ENCODE peak calls at places on chromosome 6, in five cellular contexts. One of them, this sample, is unnamed.

GRCh38 chr6:39778581-39779270 is 13.4 kb upstream of the DAAM2 start:
- DNase-seq in stimulated activated CD8-positive, alpha-beta memory T cell treated with anti-CD3 and anti-CD28 coated beads, Interleukin-15, amount 100 ng/mL, for 24 hours: no peak
- DNase-seq in NCI-H446: no peak
- DNase-seq in GM12864: no peak
- DNase-seq in HFF-Myc: no peak
- DNase-seq in this sample: no peak

GRCh38 chr6:11050735-11051134 is 6.6 kb upstream of the ELOVL2 start:
- DNase-seq in HFF-Myc: peak
- DNase-seq in stimulated activated CD8-positive, alpha-beta memory T cell treated with anti-CD3 and anti-CD28 coated beads, Interleukin-15, amount 100 ng/mL, for 24 hours: no peak
- DNase-seq in GM12864: no peak
- DNase-seq in NCI-H446: no peak
- DNase-seq in this sample: no peak

GRCh38 chr6:135043854-135044253 is 10.8 kb downstream of the HBS1L start:
- DNase-seq in stimulated activated CD8-positive, alpha-beta memory T cell treated with anti-CD3 and anti-CD28 coated beads, Interleukin-15, amount 100 ng/mL, for 24 hours: no peak
- DNase-seq in HFF-Myc: no peak
- DNase-seq in GM12864: no peak
- DNase-seq in NCI-H446: no peak
- DNase-seq in this sample: no peak

GRCh38 chr6:148441454-148441911 is 98.8 kb downstream of the SASH1 start:
- DNase-seq in stimulated activated CD8-positive, alpha-beta memory T cell treated with anti-CD3 and anti-CD28 coated beads, Interleukin-15, amount 100 ng/mL, for 24 hours: no peak
- DNase-seq in GM12864: no peak
- DNase-seq in NCI-H446: no peak
- DNase-seq in HFF-Myc: peak
- DNase-seq in this sample: no peak

GRCh38 chr6:139448094-139448649 is 73.7 kb upstream of the CITED2 start:
- DNase-seq in NCI-H446: no peak
- DNase-seq in GM12864: peak
- DNase-seq in stimulated activated CD8-positive, alpha-beta memory T cell treated with anti-CD3 and anti-CD28 coated beads, Interleukin-15, amount 100 ng/mL, for 24 hours: no peak
- DNase-seq in HFF-Myc: no peak
- DNase-seq in this sample: no peak

GRCh38 chr6:42313941-42314570 is 96.4 kb upstream of the MRPS10 start:
- DNase-seq in stimulated activated CD8-positive, alpha-beta memory T cell treated with anti-CD3 and anti-CD28 coated beads, Interleukin-15, amount 100 ng/mL, for 24 hours: no peak
- DNase-seq in NCI-H446: no peak
- DNase-seq in GM12864: no peak
- DNase-seq in HFF-Myc: no peak
- DNase-seq in this sample: no peak

GRCh38 chr6:77463308-77463880 is at the start of gene HTR1B:
- DNase-seq in stimulated activated CD8-positive, alpha-beta memory T cell treated with anti-CD3 and anti-CD28 coated beads, Interleukin-15, amount 100 ng/mL, for 24 hours: no peak
- DNase-seq in HFF-Myc: no peak
- DNase-seq in NCI-H446: no peak
- DNase-seq in GM12864: no peak
- DNase-seq in this sample: no peak

GRCh38 chr6:163860194-163861081 is 445.9 kb downstream of the QKI start:
- DNase-seq in GM12864: no peak
- DNase-seq in NCI-H446: no peak
- DNase-seq in stimulated activated CD8-positive, alpha-beta memory T cell treated with anti-CD3 and anti-CD28 coated beads, Interleukin-15, amount 100 ng/mL, for 24 hours: no peak
- DNase-seq in HFF-Myc: no peak
- DNase-seq in this sample: no peak

GRCh38 chr6:17281497-17282481 is 628 bp downstream of the RBM24 start:
- DNase-seq in NCI-H446: no peak
- DNase-seq in stimulated activated CD8-positive, alpha-beta memory T cell treated with anti-CD3 and anti-CD28 coated beads, Interleukin-15, amount 100 ng/mL, for 24 hours: no peak
- DNase-seq in HFF-Myc: no peak
- DNase-seq in GM12864: no peak
- DNase-seq in this sample: no peak

GRCh38 chr6:138540468-138540867 is 41.2 kb upstream of the NHSL1 start:
- DNase-seq in GM12864: no peak
- DNase-seq in NCI-H446: no peak
- DNase-seq in stimulated activated CD8-positive, alpha-beta memory T cell treated with anti-CD3 and anti-CD28 coated beads, Interleukin-15, amount 100 ng/mL, for 24 hours: no peak
- DNase-seq in HFF-Myc: no peak
- DNase-seq in this sample: no peak

GRCh38 chr6:91033964-91034363 is 447.1 kb upstream of the MAP3K7 start:
- DNase-seq in GM12864: no peak
- DNase-seq in HFF-Myc: no peak
- DNase-seq in NCI-H446: no peak
- DNase-seq in stimulated activated CD8-positive, alpha-beta memory T cell treated with anti-CD3 and anti-CD28 coated beads, Interleukin-15, amount 100 ng/mL, for 24 hours: no peak
- DNase-seq in this sample: no peak

GRCh38 chr6:44415424-44415823 is 27.9 kb downstream of the CDC5L start:
- DNase-seq in HFF-Myc: no peak
- DNase-seq in GM12864: peak
- DNase-seq in NCI-H446: no peak
- DNase-seq in stimulated activated CD8-positive, alpha-beta memory T cell treated with anti-CD3 and anti-CD28 coated beads, Interleukin-15, amount 100 ng/mL, for 24 hours: no peak
- DNase-seq in this sample: no peak

GRCh38 chr6:161836643-161837448 is 563.0 kb upstream of the AGPAT4 start:
- DNase-seq in GM12864: no peak
- DNase-seq in HFF-Myc: no peak
- DNase-seq in NCI-H446: no peak
- DNase-seq in stimulated activated CD8-positive, alpha-beta memory T cell treated with anti-CD3 and anti-CD28 coated beads, Interleukin-15, amount 100 ng/mL, for 24 hours: no peak
- DNase-seq in this sample: no peak

GRCh38 chr6:37354526-37355384 is 972 bp downstream of the RNF8 start:
- DNase-seq in HFF-Myc: no peak
- DNase-seq in stimulated activated CD8-positive, alpha-beta memory T cell treated with anti-CD3 and anti-CD28 coated beads, Interleukin-15, amount 100 ng/mL, for 24 hours: no peak
- DNase-seq in NCI-H446: no peak
- DNase-seq in GM12864: no peak
- DNase-seq in this sample: no peak

GRCh38 chr6:43846556-43846955 is 76.5 kb downstream of the VEGFA start:
- DNase-seq in stimulated activated CD8-positive, alpha-beta memory T cell treated with anti-CD3 and anti-CD28 coated beads, Interleukin-15, amount 100 ng/mL, for 24 hours: no peak
- DNase-seq in GM12864: no peak
- DNase-seq in HFF-Myc: no peak
- DNase-seq in NCI-H446: no peak
- DNase-seq in this sample: no peak

GRCh38 chr6:4677751-4678065 is 98.5 kb upstream of the CDYL start:
- DNase-seq in NCI-H446: no peak
- DNase-seq in GM12864: no peak
- DNase-seq in stimulated activated CD8-positive, alpha-beta memory T cell treated with anti-CD3 and anti-CD28 coated beads, Interleukin-15, amount 100 ng/mL, for 24 hours: no peak
- DNase-seq in HFF-Myc: no peak
- DNase-seq in this sample: no peak

GRCh38 chr6:157091243-157091642 is 232.1 kb downstream of the TMEM242 start:
- DNase-seq in stimulated activated CD8-positive, alpha-beta memory T cell treated with anti-CD3 and anti-CD28 coated beads, Interleukin-15, amount 100 ng/mL, for 24 hours: no peak
- DNase-seq in NCI-H446: no peak
- DNase-seq in HFF-Myc: no peak
- DNase-seq in GM12864: no peak
- DNase-seq in this sample: no peak

GRCh38 chr6:98039876-98040605 is 757.0 kb upstream of the MMS22L start:
- DNase-seq in HFF-Myc: no peak
- DNase-seq in stimulated activated CD8-positive, alpha-beta memory T cell treated with anti-CD3 and anti-CD28 coated beads, Interleukin-15, amount 100 ng/mL, for 24 hours: no peak
- DNase-seq in GM12864: no peak
- DNase-seq in NCI-H446: peak
- DNase-seq in this sample: no peak

GRCh38 chr6:135637701-135638100 is 140.2 kb upstream of the AHI1 start:
- DNase-seq in HFF-Myc: no peak
- DNase-seq in stimulated activated CD8-positive, alpha-beta memory T cell treated with anti-CD3 and anti-CD28 coated beads, Interleukin-15, amount 100 ng/mL, for 24 hours: no peak
- DNase-seq in GM12864: no peak
- DNase-seq in NCI-H446: no peak
- DNase-seq in this sample: no peak

GRCh38 chr6:116556065-116556464 is 2.5 kb downstream of the CALHM4 start:
- DNase-seq in NCI-H446: no peak
- DNase-seq in GM12864: no peak
- DNase-seq in stimulated activated CD8-positive, alpha-beta memory T cell treated with anti-CD3 and anti-CD28 coated beads, Interleukin-15, amount 100 ng/mL, for 24 hours: no peak
- DNase-seq in HFF-Myc: peak
- DNase-seq in this sample: no peak

This sample was measured in DMS 273 treated with DMSO at 0.1 percent for 48 hours.